ENCODE peak calls at places on chromosomes 11 and 22, in ten cellular contexts. X is activated CD4-positive, alpha-beta T cell treated with anti-CD3 and anti-CD28 coated beads, Interleukin-2, amount 50 U/mL, for 48 hours; M is amygdala; R is NCI-H748 treated with DMSO at 0.1 percent for 48 hours; A is keratinocyte; Y is fibroblast of the conjunctiva; G is colonic mucosa; S is occipital lobe; U is AML-193; Z is Peyer's patch. H is an unnamed sample.
A peak's percentile ranks its signal among the peaks of the same experiment; 100 is the strongest.

GRCh38 chr11:120883404-120884135 is 140.3 kb upstream of the TBCEL start:
- DNase-seq in S (peak; percentile 40), U (no peak), X (no peak), M (no peak), A (no peak), Z (no peak), R (no peak), G (no peak), Y (no peak), H (peak; percentile 4)

GRCh38 chr11:58574851-58575250 is 805 bp downstream of the LPXN start:
- DNase-seq in M (no peak), Z (no peak), R (no peak), Y (peak; percentile 30), X (no peak), G (no peak), S (no peak), A (no peak), U (no peak), H (no peak)

GRCh38 chr22:47151490-47151889 is 389.0 kb downstream of the TBC1D22A start:
- DNase-seq in Y (no peak), A (no peak), S (no peak), X (no peak), R (no peak), U (no peak), M (no peak), G (no peak), Z (no peak), H (no peak)

GRCh38 chr11:1197431-1197885 is 25.4 kb upstream of the MUC5B start:
- DNase-seq in R (no peak), M (no peak), Y (no peak), U (no peak), X (no peak), Z (peak; percentile 40), A (no peak), G (no peak), S (no peak), H (no peak)

GRCh38 chr22:46777609-46777970 is 15.1 kb downstream of the TBC1D22A start:
- DNase-seq in A (no peak), S (no peak), G (no peak), Z (peak; percentile 83), R (no peak), Y (no peak), M (no peak), U (no peak), X (peak; percentile 69), H (no peak)

GRCh38 chr22:31945971-31946680 is 1.8 kb downstream of the YWHAH start:
- DNase-seq in X (no peak), R (no peak), U (peak; percentile 11), M (no peak), A (no peak), Y (no peak), G (no peak), Z (no peak), S (no peak), H (no peak)

GRCh38 chr11:128904872-128905344 is 13.8 kb downstream of the KCNJ5 start:
- DNase-seq in R (peak; percentile 17), Y (no peak), X (no peak), Z (peak; percentile 56), G (peak; percentile 55), M (no peak), A (no peak), S (no peak), U (no peak), H (no peak)

GRCh38 chr11:131246589-131247164 is 123.7 kb upstream of the NTM start:
- DNase-seq in Z (no peak), U (no peak), A (no peak), M (peak; percentile 54), S (peak; percentile 29), G (peak; percentile 45), X (no peak), Y (no peak), R (peak; percentile 24), H (no peak)

GRCh38 chr11:120303004-120303637 is 22.0 kb upstream of the TLCD5 start:
- DNase-seq in M (no peak), Y (peak; percentile 70), A (peak; percentile 73), S (peak; percentile 13), Z (peak; percentile 89), R (no peak), U (peak; percentile 4), X (peak; percentile 77), G (peak; percentile 89), H (peak; percentile 54)

GRCh38 chr11:108233277-108233945 is 10.5 kb downstream of the ATM start:
- DNase-seq in S (no peak), G (no peak), A (no peak), Z (no peak), R (no peak), M (no peak), U (no peak), Y (no peak), X (no peak), H (no peak)

GRCh38 chr11:111283945-111284481 is 14.3 kb upstream of the POU2AF3 start:
- DNase-seq in G (peak; percentile 74), X (no peak), M (no peak), R (no peak), U (no peak), S (no peak), Y (no peak), A (no peak), Z (peak; percentile 73), H (no peak)

GRCh38 chr11:85133636-85134035 is 493.5 kb downstream of the DLG2 start:
- DNase-seq in M (no peak), A (no peak), Z (no peak), U (no peak), Y (no peak), R (no peak), G (no peak), X (no peak), S (no peak), H (no peak)

GRCh38 chr22:23509571-23510302 is 70.4 kb downstream of the IGLL1 start:
- DNase-seq in Z (no peak), Y (no peak), A (no peak), R (no peak), G (no peak), M (no peak), X (no peak), S (peak; percentile 48), U (no peak), H (no peak)

GRCh38 chr11:30605036-30605435 is 18.9 kb upstream of the MPPED2 start:
- DNase-seq in Y (no peak), M (no peak), A (no peak), R (no peak), U (no peak), Z (no peak), X (no peak), S (no peak), G (no peak), H (no peak)

GRCh38 chr11:72732329-72732728 is 19.9 kb downstream of the ARAP1 start:
- DNase-seq in Y (no peak), X (no peak), U (no peak), G (no peak), Z (no peak), S (no peak), A (no peak), R (no peak), M (peak; percentile 32), H (no peak)

GRCh38 chr11:61917357-61918109 is at the start of gene RAB3IL1:
- DNase-seq in A (no peak), G (peak; percentile 61), U (no peak), Z (peak; percentile 67), M (no peak), X (peak; percentile 16), R (no peak), Y (no peak), S (no peak), H (no peak)

GRCh38 chr11:86814775-86815174 is 14.4 kb downstream of the PRSS23 start:
- DNase-seq in Z (no peak), R (no peak), X (no peak), U (no peak), S (no peak), M (no peak), Y (no peak), G (no peak), A (no peak), H (no peak)

GRCh38 chr22:21054714-21055563 is 9.2 kb downstream of the LRRC74B start:
- DNase-seq in R (no peak), Z (no peak), A (no peak), Y (no peak), S (no peak), X (no peak), G (no peak), U (no peak), M (no peak), H (no peak)

GRCh38 chr11:70522613-70523311 is 124.4 kb downstream of the CTTN start:
- DNase-seq in M (no peak), A (no peak), Y (no peak), U (no peak), X (no peak), G (no peak), R (peak; percentile 70), S (no peak), Z (no peak), H (no peak)

GRCh38 chr11:131823772-131824171 is 453.4 kb downstream of the NTM start:
- DNase-seq in R (peak; percentile 10), M (no peak), G (no peak), U (no peak), Z (no peak), Y (peak; percentile 4), X (no peak), A (no peak), S (no peak), H (no peak)

GRCh38 chr11:84855846-84856245 is 771.3 kb downstream of the DLG2 start:
- DNase-seq in X (no peak), S (no peak), Y (peak; percentile 5), U (no peak), R (no peak), G (no peak), A (no peak), Z (no peak), M (no peak), H (no peak)

GRCh38 chr11:4704054-4704789 is at the start of gene MMP26:
- DNase-seq in R (peak; percentile 93), U (no peak), A (no peak), X (no peak), S (no peak), G (no peak), Y (no peak), M (no peak), Z (no peak), H (no peak)

GRCh38 chr11:3223932-3224729 is 5.5 kb upstream of the MRGPRG start:
- DNase-seq in R (no peak), Y (no peak), X (peak; percentile 0), A (no peak), M (no peak), U (no peak), G (no peak), S (no peak), Z (no peak), H (no peak)

GRCh38 chr11:122931510-122931909 is 49.0 kb downstream of the JHY start:
- DNase-seq in U (no peak), Y (no peak), G (no peak), X (no peak), S (no peak), A (no peak), R (no peak), Z (no peak), M (no peak), H (no peak)